ENCODE peak calls at places on chromosomes 6 and 20, in eight cellular contexts. One of them, this sample, is unnamed.
A peak's percentile ranks its signal among the peaks of the same experiment; 100 is the strongest.

GRCh38 chr6:103675807-103676406 is 1183.8 kb downstream of the HACE1 start:
- DNase-seq in cardiac muscle cell: no peak
- DNase-seq in colonic mucosa: no peak
- DNase-seq in mucosa of descending colon: no peak
- DNase-seq in AG09309: no peak
- DNase-seq in A549: no peak
- DNase-seq in neural progenitor cell: no peak
- DNase-seq in H1: no peak
- DNase-seq in this sample: no peak

GRCh38 chr6:74851598-74851997 is 354.3 kb downstream of the COL12A1 start:
- DNase-seq in H1: no peak
- DNase-seq in neural progenitor cell: no peak
- DNase-seq in AG09309: peak; percentile 54
- DNase-seq in mucosa of descending colon: no peak
- DNase-seq in cardiac muscle cell: peak; percentile 66
- DNase-seq in colonic mucosa: no peak
- DNase-seq in A549: no peak
- DNase-seq in this sample: no peak

GRCh38 chr6:108260126-108260808 is 573 bp downstream of the SNX3 start:
- DNase-seq in mucosa of descending colon: peak; percentile 54
- DNase-seq in colonic mucosa: peak; percentile 67
- DNase-seq in neural progenitor cell: peak; percentile 65
- DNase-seq in AG09309: peak; percentile 5
- DNase-seq in A549: peak; percentile 27
- DNase-seq in cardiac muscle cell: peak; percentile 67
- DNase-seq in H1: no peak
- DNase-seq in this sample: no peak

GRCh38 chr20:35145141-35145564 is 2.0 kb downstream of the EDEM2 start:
- DNase-seq in AG09309: no peak
- DNase-seq in A549: peak; percentile 77
- DNase-seq in cardiac muscle cell: peak; percentile 81
- DNase-seq in H1: no peak
- DNase-seq in mucosa of descending colon: no peak
- DNase-seq in neural progenitor cell: peak; percentile 75
- DNase-seq in colonic mucosa: peak; percentile 24
- DNase-seq in this sample: no peak

GRCh38 chr20:51022803-51023616 is at the start of gene KCNG1:
- DNase-seq in cardiac muscle cell: peak; percentile 81
- DNase-seq in AG09309: no peak
- DNase-seq in H1: peak; percentile 56
- DNase-seq in mucosa of descending colon: peak; percentile 87
- DNase-seq in A549: peak; percentile 93
- DNase-seq in colonic mucosa: peak; percentile 78
- DNase-seq in neural progenitor cell: peak; percentile 93
- DNase-seq in this sample: peak; percentile 91

GRCh38 chr20:50012282-50013263 is 29.8 kb downstream of the SNAI1 start:
- DNase-seq in mucosa of descending colon: no peak
- DNase-seq in A549: no peak
- DNase-seq in colonic mucosa: no peak
- DNase-seq in neural progenitor cell: no peak
- DNase-seq in H1: no peak
- DNase-seq in AG09309: no peak
- DNase-seq in cardiac muscle cell: no peak
- DNase-seq in this sample: no peak

GRCh38 chr20:51760905-51761544 is 7.2 kb downstream of the ATP9A start:
- DNase-seq in colonic mucosa: no peak
- DNase-seq in cardiac muscle cell: peak; percentile 21
- DNase-seq in mucosa of descending colon: peak; percentile 35
- DNase-seq in A549: no peak
- DNase-seq in H1: peak; percentile 23
- DNase-seq in AG09309: no peak
- DNase-seq in neural progenitor cell: peak; percentile 23
- DNase-seq in this sample: no peak

GRCh38 chr6:56749632-56750151 is 107.0 kb upstream of the DST start:
- DNase-seq in cardiac muscle cell: peak; percentile 32
- DNase-seq in AG09309: no peak
- DNase-seq in H1: no peak
- DNase-seq in mucosa of descending colon: no peak
- DNase-seq in A549: peak; percentile 28
- DNase-seq in colonic mucosa: no peak
- DNase-seq in neural progenitor cell: no peak
- DNase-seq in this sample: no peak

GRCh38 chr6:90859612-90860011 is 272.7 kb upstream of the MAP3K7 start:
- DNase-seq in H1: no peak
- DNase-seq in A549: no peak
- DNase-seq in AG09309: no peak
- DNase-seq in cardiac muscle cell: no peak
- DNase-seq in neural progenitor cell: peak; percentile 38
- DNase-seq in mucosa of descending colon: no peak
- DNase-seq in colonic mucosa: no peak
- DNase-seq in this sample: no peak

GRCh38 chr20:57662028-57662312 is 41.7 kb upstream of the ZBP1 start:
- DNase-seq in mucosa of descending colon: no peak
- DNase-seq in H1: no peak
- DNase-seq in AG09309: no peak
- DNase-seq in neural progenitor cell: no peak
- DNase-seq in cardiac muscle cell: no peak
- DNase-seq in A549: no peak
- DNase-seq in colonic mucosa: peak; percentile 9
- DNase-seq in this sample: peak; percentile 5

GRCh38 chr20:63591786-63592355 is 17.8 kb upstream of the HELZ2 start:
- DNase-seq in colonic mucosa: no peak
- DNase-seq in mucosa of descending colon: no peak
- DNase-seq in cardiac muscle cell: no peak
- DNase-seq in neural progenitor cell: no peak
- DNase-seq in H1: no peak
- DNase-seq in A549: no peak
- DNase-seq in AG09309: no peak
- DNase-seq in this sample: no peak

GRCh38 chr20:19817017-19817416 is 59.0 kb downstream of the RIN2 start:
- DNase-seq in cardiac muscle cell: peak; percentile 74
- DNase-seq in mucosa of descending colon: no peak
- DNase-seq in neural progenitor cell: no peak
- DNase-seq in colonic mucosa: no peak
- DNase-seq in A549: no peak
- DNase-seq in AG09309: peak; percentile 84
- DNase-seq in H1: no peak
- DNase-seq in this sample: no peak

GRCh38 chr6:161696828-161697227 is 423.0 kb upstream of the AGPAT4 start:
- DNase-seq in H1: no peak
- DNase-seq in cardiac muscle cell: no peak
- DNase-seq in neural progenitor cell: no peak
- DNase-seq in A549: no peak
- DNase-seq in AG09309: no peak
- DNase-seq in mucosa of descending colon: no peak
- DNase-seq in colonic mucosa: no peak
- DNase-seq in this sample: no peak

GRCh38 chr6:161694995-161695394 is 421.1 kb upstream of the AGPAT4 start:
- DNase-seq in colonic mucosa: no peak
- DNase-seq in H1: no peak
- DNase-seq in AG09309: no peak
- DNase-seq in A549: no peak
- DNase-seq in mucosa of descending colon: no peak
- DNase-seq in cardiac muscle cell: peak; percentile 49
- DNase-seq in neural progenitor cell: peak; percentile 21
- DNase-seq in this sample: no peak
- H3K4me3 ChIP-seq in colonic mucosa: no peak overlapping the region
- H3K4me3 ChIP-seq in H1: no peak overlapping the region
- H3K4me3 ChIP-seq in AG09309: no peak overlapping the region
- H3K4me3 ChIP-seq in A549: no peak overlapping the region
- H3K4me3 ChIP-seq in mucosa of descending colon: no peak overlapping the region
- H3K4me3 ChIP-seq in cardiac muscle cell: no peak overlapping the region
- H3K4me3 ChIP-seq in neural progenitor cell: no peak overlapping the region
- H3K4me3 ChIP-seq in this sample: no peak overlapping the region

GRCh38 chr6:16684195-16684689 is 77.0 kb downstream of the ATXN1 start:
- DNase-seq in cardiac muscle cell: peak; percentile 39
- DNase-seq in colonic mucosa: no peak
- DNase-seq in mucosa of descending colon: no peak
- DNase-seq in AG09309: no peak
- DNase-seq in H1: no peak
- DNase-seq in A549: no peak
- DNase-seq in neural progenitor cell: no peak
- DNase-seq in this sample: no peak

GRCh38 chr6:16683524-16684194 is 77.6 kb downstream of the ATXN1 start:
- DNase-seq in mucosa of descending colon: no peak
- DNase-seq in colonic mucosa: peak; percentile 37
- DNase-seq in cardiac muscle cell: peak; percentile 85
- DNase-seq in neural progenitor cell: no peak
- DNase-seq in H1: no peak
- DNase-seq in A549: no peak
- DNase-seq in AG09309: no peak
- DNase-seq in this sample: no peak

GRCh38 chr6:16684896-16685554 is 76.2 kb downstream of the ATXN1 start:
- DNase-seq in neural progenitor cell: no peak
- DNase-seq in A549: no peak
- DNase-seq in H1: no peak
- DNase-seq in mucosa of descending colon: no peak
- DNase-seq in AG09309: peak; percentile 67
- DNase-seq in colonic mucosa: no peak
- DNase-seq in cardiac muscle cell: peak; percentile 49
- DNase-seq in this sample: no peak

GRCh38 chr6:16688984-16689636 is 72.2 kb downstream of the ATXN1 start:
- DNase-seq in neural progenitor cell: no peak
- DNase-seq in H1: no peak
- DNase-seq in cardiac muscle cell: peak; percentile 89
- DNase-seq in colonic mucosa: no peak
- DNase-seq in A549: no peak
- DNase-seq in mucosa of descending colon: no peak
- DNase-seq in AG09309: no peak
- DNase-seq in this sample: no peak

GRCh38 chr6:16687045-16687444 is 74.2 kb downstream of the ATXN1 start:
- DNase-seq in mucosa of descending colon: no peak
- DNase-seq in colonic mucosa: no peak
- DNase-seq in neural progenitor cell: no peak
- DNase-seq in A549: no peak
- DNase-seq in H1: no peak
- DNase-seq in AG09309: no peak
- DNase-seq in cardiac muscle cell: no peak
- DNase-seq in this sample: no peak
- H3K4me3 ChIP-seq in mucosa of descending colon: no peak overlapping the region
- H3K4me3 ChIP-seq in colonic mucosa: no peak overlapping the region
- H3K4me3 ChIP-seq in neural progenitor cell: no peak overlapping the region
- H3K4me3 ChIP-seq in A549: no peak overlapping the region
- H3K4me3 ChIP-seq in H1: no peak overlapping the region
- H3K4me3 ChIP-seq in AG09309: no peak overlapping the region
- H3K4me3 ChIP-seq in cardiac muscle cell: no peak overlapping the region
- H3K4me3 ChIP-seq in this sample: no peak overlapping the region

DNA sequence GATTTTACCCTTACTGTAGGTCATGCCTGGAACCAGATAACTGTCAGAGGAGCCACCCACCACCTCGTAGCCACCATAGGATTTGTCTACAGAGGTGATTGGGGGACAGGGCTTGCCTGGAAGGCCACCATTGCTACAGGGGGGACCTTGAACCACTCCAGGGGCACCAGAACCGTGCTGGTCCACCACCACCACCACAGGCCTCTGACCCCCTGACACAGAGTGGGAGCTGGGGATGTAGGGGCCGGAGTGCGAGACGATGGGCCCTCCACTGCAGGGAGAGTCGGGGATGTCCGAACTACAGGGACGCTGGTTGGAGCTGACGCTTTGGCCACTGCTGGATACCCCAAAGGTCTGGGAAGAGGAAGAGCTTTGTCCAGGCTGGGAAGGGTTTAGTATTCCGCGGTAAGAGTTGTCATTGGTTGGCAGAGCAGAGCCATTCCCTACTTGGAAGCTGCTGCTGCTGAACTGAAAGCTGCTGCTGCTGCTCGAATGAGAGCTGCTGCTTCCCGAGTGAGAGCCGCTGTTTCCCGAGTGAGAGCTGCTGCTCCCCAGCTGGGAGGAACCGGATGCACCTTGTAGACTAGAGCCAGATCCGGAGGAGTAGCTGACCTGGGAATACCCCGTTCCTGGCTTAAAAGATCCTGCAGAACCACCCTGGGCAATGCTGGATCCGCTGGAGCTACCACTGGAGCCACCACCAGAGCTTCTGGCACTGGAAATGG is 2.2 kb downstream of the PSORS1C1 start:
- DNase-seq in A549: no peak
- DNase-seq in AG09309: no peak
- DNase-seq in H1: no peak
- DNase-seq in neural progenitor cell: no peak
- DNase-seq in mucosa of descending colon: no peak
- DNase-seq in cardiac muscle cell: peak; percentile 53
- DNase-seq in colonic mucosa: no peak
- DNase-seq in this sample: no peak
- H3K4me3 ChIP-seq in A549: no peak overlapping the region
- H3K4me3 ChIP-seq in AG09309: no peak overlapping the region
- H3K4me3 ChIP-seq in H1: no peak overlapping the region
- H3K4me3 ChIP-seq in neural progenitor cell: no peak overlapping the region
- H3K4me3 ChIP-seq in mucosa of descending colon: no peak overlapping the region
- H3K4me3 ChIP-seq in cardiac muscle cell: no peak overlapping the region
- H3K4me3 ChIP-seq in colonic mucosa: no peak overlapping the region
- H3K4me3 ChIP-seq in this sample: no peak overlapping the region

GRCh38 chr20:44135811-44136204 is 51.2 kb downstream of the JPH2 start:
- DNase-seq in cardiac muscle cell: no peak
- DNase-seq in neural progenitor cell: no peak
- DNase-seq in H1: no peak
- DNase-seq in mucosa of descending colon: no peak
- DNase-seq in A549: no peak
- DNase-seq in AG09309: no peak
- DNase-seq in colonic mucosa: no peak
- DNase-seq in this sample: no peak

GRCh38 chr20:44136579-44136978 is 50.4 kb downstream of the JPH2 start:
- DNase-seq in AG09309: no peak
- DNase-seq in colonic mucosa: no peak
- DNase-seq in H1: no peak
- DNase-seq in neural progenitor cell: no peak
- DNase-seq in mucosa of descending colon: no peak
- DNase-seq in A549: no peak
- DNase-seq in cardiac muscle cell: no peak
- DNase-seq in this sample: no peak

GRCh38 chr20:44138859-44139258 is 48.1 kb downstream of the JPH2 start:
- DNase-seq in mucosa of descending colon: no peak
- DNase-seq in neural progenitor cell: no peak
- DNase-seq in AG09309: no peak
- DNase-seq in A549: no peak
- DNase-seq in cardiac muscle cell: no peak
- DNase-seq in H1: no peak
- DNase-seq in colonic mucosa: no peak
- DNase-seq in this sample: no peak

GRCh38 chr20:44134897-44135810 is 51.8 kb downstream of the JPH2 start:
- DNase-seq in neural progenitor cell: no peak
- DNase-seq in H1: no peak
- DNase-seq in colonic mucosa: no peak
- DNase-seq in AG09309: no peak
- DNase-seq in A549: no peak
- DNase-seq in mucosa of descending colon: no peak
- DNase-seq in cardiac muscle cell: no peak
- DNase-seq in this sample: no peak

DNA sequence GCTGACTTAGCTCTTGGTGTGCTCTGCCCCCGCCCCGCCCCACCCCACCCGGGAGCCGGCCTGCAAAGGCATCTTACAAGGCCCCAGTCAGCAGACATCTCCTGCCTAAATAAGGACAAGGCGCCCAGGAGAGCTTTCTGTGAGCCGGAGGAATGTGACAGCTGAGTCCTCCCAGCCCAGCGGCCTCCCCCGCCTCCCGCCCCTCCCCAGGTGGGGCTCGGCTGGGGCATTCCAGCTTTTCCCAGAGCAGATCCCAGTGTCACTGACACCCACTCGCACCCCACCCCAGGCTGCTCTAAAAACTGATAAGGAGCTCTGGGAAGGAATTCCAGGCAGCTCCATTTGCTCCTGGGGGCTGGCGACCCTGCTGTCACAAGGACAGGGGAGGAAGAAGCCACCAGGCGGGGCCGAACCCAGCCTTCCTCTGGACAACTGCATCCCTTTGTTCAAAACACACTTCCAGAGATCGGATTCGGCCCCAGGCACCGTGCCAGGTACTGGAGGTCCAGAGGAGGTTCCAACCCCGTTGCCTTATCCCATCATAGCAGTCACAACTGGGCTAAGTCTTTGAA is 49.7 kb downstream of the JPH2 start:
- DNase-seq in AG09309: no peak
- DNase-seq in A549: no peak
- DNase-seq in colonic mucosa: no peak
- DNase-seq in H1: peak; percentile 25
- DNase-seq in neural progenitor cell: peak; percentile 82
- DNase-seq in mucosa of descending colon: peak; percentile 48
- DNase-seq in cardiac muscle cell: peak; percentile 68
- DNase-seq in this sample: no peak
- H3K4me3 ChIP-seq in AG09309: no peak overlapping the region
- H3K4me3 ChIP-seq in A549: no peak overlapping the region
- H3K4me3 ChIP-seq in colonic mucosa: no peak overlapping the region
- H3K4me3 ChIP-seq in H1: peak overlapping the region; percentile 31
- H3K4me3 ChIP-seq in neural progenitor cell: peak overlapping the region; percentile 11
- H3K4me3 ChIP-seq in mucosa of descending colon: no peak overlapping the region
- H3K4me3 ChIP-seq in cardiac muscle cell: peak overlapping the region; percentile 2
- H3K4me3 ChIP-seq in this sample: no peak overlapping the region